ENCODE peak calls at places on chromosome 13, in six cellular contexts. A, H, Y, S, D and X are unnamed samples. For H3K4me1, the result is how much of the 10 kb centered on the place peaks cover.

GRCh38 chr13:91520952-91521351 is 122.5 kb downstream of the GPC5 start:
- DNase-seq in D (no peak), A (no peak), Y (no peak), S (no peak), H (no peak), X (no peak)

GRCh38 chr13:53158201-53158600 is 129.6 kb downstream of the OLFM4 start:
- DNase-seq in A (no peak), S (no peak), D (no peak), H (no peak), Y (no peak), X (no peak)

GRCh38 chr13:27482996-27483395 is 32.6 kb upstream of the MTIF3 start:
- DNase-seq in D (no peak), H (no peak), Y (no peak), A (no peak), S (no peak), X (no peak)

GRCh38 chr13:34776390-34776981 is 165.6 kb upstream of the NBEA start:
- DNase-seq in Y (no peak), D (no peak), H (no peak), A (no peak), S (no peak), X (no peak)

GRCh38 chr13:30904043-30904442 is 2.0 kb upstream of the MEDAG start:
- DNase-seq in A (no peak), S (peak), D (no peak), Y (no peak), H (no peak), X (no peak)

GRCh38 chr13:51618626-51619025 is 34.4 kb downstream of the WDFY2 start:
- DNase-seq in S (no peak), D (no peak), H (no peak), A (no peak), Y (no peak), X (peak)

GRCh38 chr13:80011448-80012212 is 329.3 kb downstream of the SPRY2 start:
- DNase-seq in S (no peak), A (no peak), H (no peak), Y (no peak), D (no peak), X (no peak)

GRCh38 chr13:98066636-98067035 is 76.3 kb upstream of the FARP1 start:
- DNase-seq in S (no peak), Y (no peak), H (no peak), D (no peak), A (no peak), X (no peak)

GRCh38 chr13:63044617-63045016 is 1629.0 kb upstream of the PCDH20 start:
- DNase-seq in H (no peak), A (no peak), S (no peak), Y (no peak), D (no peak), X (no peak)

GRCh38 chr13:29713841-29714240 is 118.4 kb upstream of the SLC7A1 start:
- DNase-seq in D (no peak), H (no peak), A (no peak), Y (no peak), S (peak), X (no peak)

GRCh38 chr13:49997935-49998334 is 1.1 kb downstream of the TRIM13 start:
- DNase-seq in H (no peak), S (no peak), Y (no peak), D (no peak), A (no peak), X (no peak)

GRCh38 chr13:48773531-48774275 is 120.0 kb downstream of the CYSLTR2 start:
- DNase-seq in Y (no peak), H (no peak), S (peak), D (no peak), A (no peak), X (peak)

GRCh38 chr13:86877449-86877848 is 793.7 kb upstream of the SLITRK5 start:
- DNase-seq in H (no peak), S (no peak), A (no peak), D (no peak), Y (no peak), X (no peak)

GRCh38 chr13:102484329-102484728 is 82.5 kb upstream of the FGF14 start:
- DNase-seq in Y (no peak), H (no peak), D (no peak), A (no peak), S (peak), X (no peak)

GRCh38 chr13:29922281-29922821 is 71.9 kb upstream of the UBL3 start:
- DNase-seq in Y (no peak), A (no peak), D (no peak), S (peak), H (no peak), X (no peak)

GRCh38 chr13:76336889-76337844 is 549.0 kb downstream of the KCTD12 start:
- DNase-seq in S (no peak), H (no peak), Y (peak), D (no peak), A (no peak), X (no peak)

GRCh38 chr13:43122706-43123268 is 99.4 kb downstream of the DNAJC15 start:
- DNase-seq in H (no peak), D (no peak), Y (no peak), A (no peak), S (no peak), X (no peak)

GRCh38 chr13:113979791-113980471 is 6.1 kb upstream of the C13orf46 start:
- DNase-seq in Y (no peak), D (peak), H (no peak), A (no peak), S (no peak), X (no peak)

GRCh38 chr13:48908381-48909087 is 67.2 kb upstream of the FNDC3A start:
- DNase-seq in Y (no peak), S (peak), H (no peak), A (no peak), D (no peak), X (peak)

GRCh38 chr13:102721800-102722231 is 27.0 kb upstream of the METTL21C start:
- DNase-seq in D (no peak), Y (no peak), A (no peak), H (no peak), S (no peak), X (no peak)

GRCh38 chr13:43783820-43784219 is 3.0 kb downstream of the ENOX1 start:
- DNase-seq in D (no peak), H (no peak), A (no peak), S (peak), Y (no peak), X (no peak)

GRCh38 chr13:43390582-43390981 is 367.2 kb downstream of the DNAJC15 start:
- DNase-seq in A (no peak), Y (no peak), H (no peak), D (no peak), S (no peak), X (no peak)

GRCh38 chr13:36875431-36875830 is 44.6 kb downstream of the SMAD9 start:
- DNase-seq in H (no peak), D (no peak), A (no peak), Y (no peak), S (peak), X (no peak)

GRCh38 chr13:85230754-85231153 is 568.5 kb downstream of the SLITRK6 start:
- DNase-seq in H (no peak), D (no peak), A (no peak), Y (no peak), S (peak), X (no peak)

GRCh38 chr13:78589206-78589605 is 14.1 kb downstream of the POU4F1 start:
- DNase-seq in D (no peak), H (no peak), S (peak), Y (no peak), A (no peak), X (peak)

GRCh38 chr13:61410669-61411297 is 4.9 kb downstream of the PCDH20 start:
- DNase-seq in H (no peak), S (peak), Y (no peak), D (no peak), A (no peak), X (no peak)

GRCh38 chr13:97256343-97256783 is 34.2 kb downstream of the MBNL2 start:
- DNase-seq in H (no peak), D (no peak), S (peak), Y (no peak), A (no peak), X (no peak)

GRCh38 chr13:110649551-110649950 is 34.2 kb downstream of the NAXD start:
- DNase-seq in Y (no peak), D (peak), S (no peak), H (no peak), A (no peak), X (no peak)

GRCh38 chr13:43905435-43906031 is 25.8 kb downstream of the LACC1 start:
- DNase-seq in H (no peak), S (peak), D (no peak), Y (peak), A (no peak), X (peak)

GRCh38 chr13:40336228-40337221 is 329.9 kb downstream of the FOXO1 start:
- DNase-seq in H (no peak), D (no peak), A (no peak), S (no peak), Y (no peak), X (no peak)

GRCh38 chr13:97855570-97855970 is 97.9 kb upstream of the IPO5 start:
- DNase-seq in H (no peak), Y (peak), D (no peak), S (peak), A (no peak), X (peak)

GRCh38 chr13:32060319-32060924 is 28.8 kb downstream of the FRY start:
- DNase-seq in S (peak), A (no peak), D (no peak), Y (peak), H (no peak), X (no peak)

GRCh38 chr13:101474419-101474957 is 22.0 kb downstream of the ITGBL1 start:
- DNase-seq in S (peak), Y (no peak), A (no peak), H (no peak), D (no peak), X (no peak)

GRCh38 chr13:80444240-80445015 is 103.5 kb upstream of the SPRY2 start:
- DNase-seq in Y (no peak), S (no peak), A (no peak), D (no peak), H (no peak), X (no peak)

GRCh38 chr13:25908390-25908789 is 143.4 kb downstream of the SHISA2 start:
- DNase-seq in H (no peak), Y (no peak), D (no peak), S (no peak), A (no peak), X (peak)

GRCh38 chr13:37075164-37075563 is 15.7 kb upstream of the SUPT20H start:
- DNase-seq in Y (no peak), A (no peak), H (no peak), S (no peak), D (no peak), X (no peak)

DNA sequence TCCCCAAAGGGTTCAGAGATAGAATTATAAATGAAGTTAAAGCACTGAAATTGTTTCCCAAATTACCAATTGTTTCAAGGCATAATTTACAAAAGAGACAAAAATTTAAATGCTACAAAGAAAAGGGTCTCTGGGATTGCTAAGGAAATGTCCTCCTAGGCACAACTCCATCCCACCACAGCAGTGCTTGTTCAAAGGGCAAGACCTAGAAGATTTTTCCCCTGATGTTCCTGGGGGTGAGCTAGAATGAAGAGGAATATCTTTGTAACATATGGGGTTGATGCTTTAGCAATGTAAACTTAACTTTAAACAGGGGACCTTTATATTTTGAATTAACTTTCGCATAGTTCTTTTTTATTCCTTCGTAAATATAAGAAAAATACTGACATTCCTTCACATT is 1.6 kb downstream of the LCP1 start:
- DNase-seq in A (no peak), S (no peak), Y (no peak), H (no peak), D (no peak), X (no peak)
- H3K27ac ChIP-seq in A (no peak), S (no peak), Y (no peak), H (no peak), D (peak), X (no peak)

DNA sequence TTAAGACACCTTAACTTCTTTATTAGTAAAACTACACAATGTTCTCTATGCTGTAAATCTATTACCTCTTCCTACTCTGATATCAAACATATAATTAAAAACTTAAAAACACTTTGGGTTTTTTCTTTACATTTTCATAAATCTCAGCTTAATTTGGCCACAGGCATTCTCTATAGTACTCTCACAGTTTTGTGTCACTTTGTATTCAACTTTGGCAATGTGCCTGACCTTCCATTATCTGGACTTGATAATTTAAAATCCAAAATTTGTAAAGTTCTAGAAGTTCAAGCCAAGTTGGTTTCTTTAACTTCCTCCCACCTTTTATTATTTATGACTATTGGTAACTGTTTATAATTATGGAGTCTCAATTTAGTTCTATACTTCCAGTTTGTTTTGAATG is 46.4 kb downstream of the VWA8 start:
- DNase-seq in H (no peak), S (no peak), A (no peak), D (no peak), Y (no peak), X (no peak)
- H3K4me1 ChIP-seq in H (under half), S (under half), A (under half), D (under half), Y (under half), X (under half)

DNA sequence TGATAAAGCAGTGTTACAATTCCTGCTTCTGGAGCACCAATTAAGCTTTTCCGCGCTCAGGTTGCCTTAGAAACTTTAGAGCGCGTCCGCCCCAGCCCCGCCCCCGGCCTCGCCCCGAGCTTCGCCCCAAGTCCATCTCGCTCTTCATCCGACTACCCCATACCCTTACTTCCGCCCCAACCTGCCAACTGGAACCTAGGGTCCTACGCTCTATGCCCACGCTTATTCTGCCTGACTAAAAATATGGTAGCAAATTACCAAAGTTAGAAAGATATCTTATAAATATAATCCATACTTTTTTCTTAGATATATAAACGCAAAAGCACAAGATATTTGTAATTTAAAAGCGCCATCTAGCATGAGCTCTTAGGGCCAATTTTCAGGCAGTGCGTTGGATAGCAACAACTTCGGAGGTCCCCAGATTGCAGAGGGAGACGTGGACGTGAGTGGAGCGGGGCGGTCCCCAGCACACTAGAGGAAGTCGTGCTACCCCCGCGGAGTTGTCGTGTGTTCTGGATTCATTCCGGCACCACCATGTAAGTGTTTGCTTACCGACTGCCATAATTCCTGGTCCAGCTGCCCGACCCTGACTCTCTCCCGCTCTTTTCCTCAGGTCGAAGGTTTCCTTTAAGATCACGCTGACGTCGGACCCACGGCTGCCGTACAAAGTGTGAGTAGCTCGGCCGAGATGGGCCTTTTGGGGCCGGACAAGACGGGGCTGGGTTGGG is at the start of gene UFM1:
- DNase-seq in Y (peak), A (peak), H (peak), S (peak), D (peak), X (peak)
- TF ChIP-seq POLR2A in Y (no peak), A (peak), H (peak), S (peak), D (peak), X (peak)

DNA sequence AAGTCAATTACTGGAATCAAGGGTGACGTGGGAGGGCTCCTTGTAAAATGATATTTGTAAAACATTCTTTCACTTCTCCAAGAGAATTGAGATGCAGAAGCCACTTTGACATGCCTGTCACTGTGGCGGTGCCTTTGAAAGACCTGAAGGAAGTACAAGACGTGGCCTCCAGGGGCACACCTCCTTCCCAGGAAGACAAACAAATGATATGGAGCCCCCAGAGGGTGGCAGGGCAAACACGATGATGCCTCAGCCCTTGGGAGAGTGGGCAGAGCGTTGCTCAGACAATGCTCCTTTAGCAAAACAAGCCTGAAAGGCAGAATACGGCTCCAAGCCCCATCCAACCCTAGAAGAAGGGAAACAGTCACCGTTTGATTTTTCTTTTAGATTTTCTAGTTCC is 9.3 kb upstream of the ATP12A start:
- DNase-seq in A (no peak), S (no peak), D (no peak), Y (no peak), H (no peak), X (no peak)
- H3K27ac ChIP-seq in A (no peak), S (no peak), D (no peak), Y (no peak), H (peak), X (peak)

GRCh38 chr13:112209266-112209665 is 142.3 kb downstream of the SOX1 start:
- DNase-seq in D (no peak), Y (no peak), S (no peak), A (no peak), H (no peak), X (no peak)
- H3K4me1 ChIP-seq in D (under half), Y (under half), S (under half), A (under half), H (under half), X (under half)

GRCh38 chr13:39037880-39038568 is at the start of the genes NHLRC3 and PROSER1:
- DNase-seq in S (peak), D (peak), H (peak), A (peak), Y (peak), X (peak)
- TF ChIP-seq POLR2A in S (peak), D (no peak), H (no peak), A (peak), Y (no peak), X (peak)

GRCh38 chr13:58906329-58907007 is 1257.3 kb downstream of the DIAPH3 start:
- DNase-seq in H (no peak), A (no peak), S (no peak), Y (peak), D (no peak), X (no peak)
- H3K27ac ChIP-seq in H (no peak), A (no peak), S (no peak), Y (no peak), D (no peak), X (no peak)

GRCh38 chr13:106114981-106115554 is 420.4 kb downstream of the EFNB2 start:
- DNase-seq in H (no peak), S (peak), Y (no peak), A (no peak), D (no peak), X (no peak)
- H3K4me1 ChIP-seq in H (under half), S (under half), Y (under half), A (under half), D (under half), X (under half)

GRCh38 chr13:60001892-60002291 is 161.8 kb downstream of the DIAPH3 start:
- DNase-seq in Y (no peak), H (no peak), D (no peak), A (no peak), S (no peak), X (no peak)

GRCh38 chr13:59997976-59998375 is 165.8 kb downstream of the DIAPH3 start:
- DNase-seq in Y (no peak), D (no peak), S (peak), A (no peak), H (no peak), X (no peak)

GRCh38 chr13:59996461-59996860 is 167.3 kb downstream of the DIAPH3 start:
- DNase-seq in H (no peak), Y (no peak), S (no peak), A (no peak), D (no peak), X (no peak)

GRCh38 chr13:60000986-60001385 is 162.7 kb downstream of the DIAPH3 start:
- DNase-seq in A (no peak), Y (no peak), H (no peak), D (no peak), S (no peak), X (no peak)

DNA sequence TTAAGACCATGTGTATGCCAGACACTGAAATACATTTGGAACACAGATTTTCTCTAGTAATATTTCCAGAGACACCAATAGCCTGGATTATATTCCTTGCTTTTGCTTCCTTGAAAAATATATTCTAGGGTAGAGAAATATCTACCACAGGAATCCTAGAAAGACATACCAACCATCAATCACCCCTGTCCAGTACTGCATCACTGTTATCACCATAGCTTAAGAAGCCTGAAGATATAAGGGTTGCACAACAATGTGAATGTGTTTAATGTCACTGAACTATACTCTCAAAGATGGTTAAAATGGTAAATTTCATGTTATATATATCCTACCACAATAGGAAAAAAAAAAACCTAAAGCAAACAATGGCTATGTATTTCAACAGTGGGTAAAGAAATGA is 163.6 kb downstream of the DIAPH3 start:
- DNase-seq in H (no peak), D (no peak), S (peak), A (no peak), Y (no peak), X (no peak)
- TF ChIP-seq POLR2A in H (no peak), D (no peak), S (no peak), A (no peak), Y (no peak), X (no peak)